ENCODE peak calls at places on chromosomes 12 and 14, in seven cellular contexts. One of them, this sample, is unnamed. For H3K4me1, the result is how much of the 10 kb centered on the place peaks cover.

GRCh38 chr12:8905546-8905945 is 8.8 kb upstream of the PHC1 start:
- DNase-seq in ascending aorta: no peak
- DNase-seq in suprapubic skin: no peak
- DNase-seq in neural progenitor cell: peak
- DNase-seq in left ventricle myocardium inferior: no peak
- DNase-seq in endodermal cell: peak
- DNase-seq in fibroblast of lung: no peak
- DNase-seq in this sample: no peak

GRCh38 chr12:93777249-93777648 is 100.1 kb downstream of the CRADD start:
- DNase-seq in fibroblast of lung: peak
- DNase-seq in left ventricle myocardium inferior: no peak
- DNase-seq in neural progenitor cell: no peak
- DNase-seq in endodermal cell: no peak
- DNase-seq in suprapubic skin: no peak
- DNase-seq in ascending aorta: no peak
- DNase-seq in this sample: no peak

GRCh38 chr14:45201908-45202307 is 51.1 kb downstream of the MIS18BP1 start:
- DNase-seq in ascending aorta: no peak
- DNase-seq in neural progenitor cell: peak
- DNase-seq in suprapubic skin: no peak
- DNase-seq in left ventricle myocardium inferior: no peak
- DNase-seq in fibroblast of lung: peak
- DNase-seq in endodermal cell: peak
- DNase-seq in this sample: no peak

GRCh38 chr14:72745546-72745945 is 148.4 kb downstream of the DPF3 start:
- DNase-seq in suprapubic skin: no peak
- DNase-seq in endodermal cell: no peak
- DNase-seq in left ventricle myocardium inferior: no peak
- DNase-seq in fibroblast of lung: peak
- DNase-seq in ascending aorta: peak
- DNase-seq in neural progenitor cell: no peak
- DNase-seq in this sample: no peak

GRCh38 chr12:88471641-88472040 is 108.6 kb downstream of the KITLG start:
- DNase-seq in fibroblast of lung: peak
- DNase-seq in endodermal cell: no peak
- DNase-seq in ascending aorta: no peak
- DNase-seq in neural progenitor cell: peak
- DNase-seq in suprapubic skin: no peak
- DNase-seq in left ventricle myocardium inferior: no peak
- DNase-seq in this sample: no peak

GRCh38 chr14:31806249-31806648 is 245.0 kb downstream of the NUBPL start:
- DNase-seq in endodermal cell: no peak
- DNase-seq in neural progenitor cell: no peak
- DNase-seq in suprapubic skin: no peak
- DNase-seq in ascending aorta: no peak
- DNase-seq in fibroblast of lung: no peak
- DNase-seq in left ventricle myocardium inferior: no peak
- DNase-seq in this sample: no peak

GRCh38 chr14:84006643-84007137 is 1523.3 kb upstream of the FLRT2 start:
- DNase-seq in endodermal cell: peak
- DNase-seq in neural progenitor cell: peak
- DNase-seq in suprapubic skin: no peak
- DNase-seq in left ventricle myocardium inferior: no peak
- DNase-seq in ascending aorta: no peak
- DNase-seq in fibroblast of lung: no peak
- DNase-seq in this sample: no peak

GRCh38 chr14:36068777-36069534 is 107.6 kb downstream of the PTCSC3 start:
- DNase-seq in endodermal cell: no peak
- DNase-seq in neural progenitor cell: no peak
- DNase-seq in left ventricle myocardium inferior: no peak
- DNase-seq in ascending aorta: no peak
- DNase-seq in suprapubic skin: no peak
- DNase-seq in fibroblast of lung: peak
- DNase-seq in this sample: no peak

GRCh38 chr14:100887728-100888335 is 15.7 kb downstream of the RTL1 start:
- DNase-seq in neural progenitor cell: no peak
- DNase-seq in suprapubic skin: peak
- DNase-seq in fibroblast of lung: peak
- DNase-seq in ascending aorta: no peak
- DNase-seq in endodermal cell: no peak
- DNase-seq in left ventricle myocardium inferior: no peak
- DNase-seq in this sample: no peak

GRCh38 chr12:93145086-93145485 is 216.0 kb upstream of the EEA1 start:
- DNase-seq in ascending aorta: no peak
- DNase-seq in neural progenitor cell: no peak
- DNase-seq in suprapubic skin: no peak
- DNase-seq in endodermal cell: no peak
- DNase-seq in left ventricle myocardium inferior: no peak
- DNase-seq in fibroblast of lung: no peak
- DNase-seq in this sample: no peak

GRCh38 chr12:114812858-114813761 is 129.1 kb upstream of the TBX3 start:
- DNase-seq in ascending aorta: no peak
- DNase-seq in left ventricle myocardium inferior: no peak
- DNase-seq in endodermal cell: peak
- DNase-seq in suprapubic skin: no peak
- DNase-seq in fibroblast of lung: peak
- DNase-seq in neural progenitor cell: peak
- DNase-seq in this sample: no peak

GRCh38 chr12:70741266-70741665 is 104.0 kb upstream of the PTPRB start:
- DNase-seq in left ventricle myocardium inferior: no peak
- DNase-seq in fibroblast of lung: no peak
- DNase-seq in suprapubic skin: no peak
- DNase-seq in endodermal cell: no peak
- DNase-seq in ascending aorta: no peak
- DNase-seq in neural progenitor cell: no peak
- DNase-seq in this sample: no peak

GRCh38 chr14:73633517-73634332 is 11.1 kb upstream of the DNAL1 start:
- DNase-seq in fibroblast of lung: peak
- DNase-seq in endodermal cell: peak
- DNase-seq in neural progenitor cell: peak
- DNase-seq in suprapubic skin: peak
- DNase-seq in left ventricle myocardium inferior: peak
- DNase-seq in ascending aorta: peak
- DNase-seq in this sample: peak

GRCh38 chr12:70560671-70561070 is 76.6 kb downstream of the PTPRB start:
- DNase-seq in left ventricle myocardium inferior: no peak
- DNase-seq in neural progenitor cell: no peak
- DNase-seq in fibroblast of lung: no peak
- DNase-seq in ascending aorta: no peak
- DNase-seq in suprapubic skin: no peak
- DNase-seq in endodermal cell: no peak
- DNase-seq in this sample: no peak

GRCh38 chr12:106246891-106247730 is 709 bp downstream of the CKAP4 start:
- DNase-seq in neural progenitor cell: peak
- DNase-seq in ascending aorta: peak
- DNase-seq in suprapubic skin: peak
- DNase-seq in left ventricle myocardium inferior: peak
- DNase-seq in endodermal cell: peak
- DNase-seq in fibroblast of lung: peak
- DNase-seq in this sample: peak

GRCh38 chr14:47919994-47920393 is 244.6 kb upstream of the MDGA2 start:
- DNase-seq in fibroblast of lung: no peak
- DNase-seq in endodermal cell: no peak
- DNase-seq in left ventricle myocardium inferior: no peak
- DNase-seq in neural progenitor cell: peak
- DNase-seq in ascending aorta: no peak
- DNase-seq in suprapubic skin: peak
- DNase-seq in this sample: no peak

GRCh38 chr12:70459786-70460185 is 93.7 kb downstream of the KCNMB4 start:
- DNase-seq in endodermal cell: no peak
- DNase-seq in neural progenitor cell: no peak
- DNase-seq in ascending aorta: no peak
- DNase-seq in left ventricle myocardium inferior: no peak
- DNase-seq in fibroblast of lung: no peak
- DNase-seq in suprapubic skin: no peak
- DNase-seq in this sample: no peak

GRCh38 chr12:1418144-1418543 is 176.2 kb downstream of the FBXL14 start:
- DNase-seq in fibroblast of lung: no peak
- DNase-seq in suprapubic skin: no peak
- DNase-seq in left ventricle myocardium inferior: no peak
- DNase-seq in endodermal cell: no peak
- DNase-seq in ascending aorta: no peak
- DNase-seq in neural progenitor cell: no peak
- DNase-seq in this sample: no peak

GRCh38 chr12:114692558-114693531 is 8.9 kb upstream of the TBX3 start:
- DNase-seq in fibroblast of lung: no peak
- DNase-seq in neural progenitor cell: peak
- DNase-seq in suprapubic skin: no peak
- DNase-seq in endodermal cell: peak
- DNase-seq in ascending aorta: no peak
- DNase-seq in left ventricle myocardium inferior: no peak
- DNase-seq in this sample: no peak

GRCh38 chr14:64388533-64389243 is 535 bp downstream of the MTHFD1 start:
- DNase-seq in neural progenitor cell: peak
- DNase-seq in left ventricle myocardium inferior: peak
- DNase-seq in ascending aorta: no peak
- DNase-seq in fibroblast of lung: peak
- DNase-seq in endodermal cell: no peak
- DNase-seq in suprapubic skin: peak
- DNase-seq in this sample: peak

GRCh38 chr12:115949675-115950074 is 327.8 kb downstream of the MED13L start:
- DNase-seq in endodermal cell: peak
- DNase-seq in left ventricle myocardium inferior: no peak
- DNase-seq in fibroblast of lung: no peak
- DNase-seq in ascending aorta: no peak
- DNase-seq in neural progenitor cell: no peak
- DNase-seq in suprapubic skin: no peak
- DNase-seq in this sample: no peak

DNA sequence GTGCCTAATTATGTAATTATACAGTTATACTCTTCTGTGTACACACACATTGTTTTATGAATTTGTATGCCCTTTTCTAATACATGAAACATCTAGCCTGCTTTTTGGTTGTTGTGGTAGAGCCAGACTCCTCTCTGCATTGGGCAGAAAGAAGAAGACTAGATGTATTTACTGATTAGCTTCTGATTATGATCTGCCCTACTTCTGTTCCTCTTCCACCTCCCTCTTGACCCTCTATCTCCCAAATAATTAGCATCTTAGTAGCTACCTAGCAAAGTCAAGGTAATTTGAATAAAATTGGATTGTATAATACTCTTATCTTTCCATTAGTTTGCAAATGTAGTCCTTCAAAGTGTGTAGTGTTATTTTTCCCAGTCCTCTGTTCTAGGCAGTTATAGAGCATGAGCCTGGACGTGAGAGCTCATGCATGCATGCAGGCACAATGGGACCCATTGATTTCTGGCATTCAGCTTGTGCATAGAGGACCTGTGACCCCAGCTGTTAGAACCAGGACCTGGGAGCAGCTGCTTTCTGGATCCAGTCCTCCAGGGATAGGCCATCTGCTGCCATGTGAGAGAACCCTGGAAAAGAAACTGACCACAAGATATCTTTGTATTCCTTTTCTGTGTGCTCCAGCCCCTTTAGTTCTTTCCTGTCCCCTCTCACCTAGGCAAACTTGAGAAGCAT is 76.7 kb downstream of the SUSD6 start:
- DNase-seq in endodermal cell: no peak
- DNase-seq in neural progenitor cell: no peak
- DNase-seq in left ventricle myocardium inferior: no peak
- DNase-seq in fibroblast of lung: no peak
- DNase-seq in suprapubic skin: no peak
- DNase-seq in ascending aorta: no peak
- DNase-seq in this sample: no peak
- H3K4me1 ChIP-seq in endodermal cell: under half
- H3K4me1 ChIP-seq in neural progenitor cell: half or more
- H3K4me1 ChIP-seq in left ventricle myocardium inferior: half or more
- H3K4me1 ChIP-seq in fibroblast of lung: under half
- H3K4me1 ChIP-seq in suprapubic skin: half or more
- H3K4me1 ChIP-seq in ascending aorta: under half
- H3K4me1 ChIP-seq in this sample: half or more

DNA sequence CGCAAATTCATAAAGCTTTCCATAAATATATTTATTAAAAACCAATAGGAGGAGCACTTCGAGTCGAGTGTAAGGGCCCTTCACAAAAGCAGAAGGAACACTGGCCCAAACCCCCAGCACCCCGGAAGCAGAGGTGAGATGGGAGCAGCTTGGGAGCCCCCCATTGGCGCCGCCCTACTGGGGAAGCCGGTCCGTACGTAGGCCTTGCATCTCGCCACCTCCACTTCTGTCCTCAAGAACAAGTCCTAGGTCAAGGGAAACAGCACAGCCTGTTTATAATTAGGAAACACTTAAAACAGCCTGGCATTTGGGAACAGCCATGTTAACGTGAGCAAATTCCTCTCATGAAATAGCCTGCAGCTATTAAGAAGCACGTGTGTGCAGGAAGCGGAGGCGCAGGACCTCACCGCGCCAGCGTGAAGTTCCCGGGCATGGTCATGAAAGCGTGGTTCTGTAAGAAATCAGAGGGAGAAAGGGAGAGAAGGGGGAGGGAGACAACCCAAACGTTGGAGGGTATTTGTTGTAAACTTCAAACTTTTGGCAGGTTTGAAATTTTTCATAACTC is 7.7 kb downstream of the ANKRD9 start:
- DNase-seq in left ventricle myocardium inferior: no peak
- DNase-seq in suprapubic skin: no peak
- DNase-seq in endodermal cell: peak
- DNase-seq in fibroblast of lung: no peak
- DNase-seq in ascending aorta: no peak
- DNase-seq in neural progenitor cell: no peak
- DNase-seq in this sample: no peak
- TF ChIP-seq CTCF in left ventricle myocardium inferior: peak
- TF ChIP-seq CTCF in suprapubic skin: no peak
- TF ChIP-seq CTCF in endodermal cell: peak
- TF ChIP-seq CTCF in fibroblast of lung: no peak
- TF ChIP-seq CTCF in ascending aorta: no peak
- TF ChIP-seq CTCF in neural progenitor cell: peak
- TF ChIP-seq CTCF in this sample: no peak

DNA sequence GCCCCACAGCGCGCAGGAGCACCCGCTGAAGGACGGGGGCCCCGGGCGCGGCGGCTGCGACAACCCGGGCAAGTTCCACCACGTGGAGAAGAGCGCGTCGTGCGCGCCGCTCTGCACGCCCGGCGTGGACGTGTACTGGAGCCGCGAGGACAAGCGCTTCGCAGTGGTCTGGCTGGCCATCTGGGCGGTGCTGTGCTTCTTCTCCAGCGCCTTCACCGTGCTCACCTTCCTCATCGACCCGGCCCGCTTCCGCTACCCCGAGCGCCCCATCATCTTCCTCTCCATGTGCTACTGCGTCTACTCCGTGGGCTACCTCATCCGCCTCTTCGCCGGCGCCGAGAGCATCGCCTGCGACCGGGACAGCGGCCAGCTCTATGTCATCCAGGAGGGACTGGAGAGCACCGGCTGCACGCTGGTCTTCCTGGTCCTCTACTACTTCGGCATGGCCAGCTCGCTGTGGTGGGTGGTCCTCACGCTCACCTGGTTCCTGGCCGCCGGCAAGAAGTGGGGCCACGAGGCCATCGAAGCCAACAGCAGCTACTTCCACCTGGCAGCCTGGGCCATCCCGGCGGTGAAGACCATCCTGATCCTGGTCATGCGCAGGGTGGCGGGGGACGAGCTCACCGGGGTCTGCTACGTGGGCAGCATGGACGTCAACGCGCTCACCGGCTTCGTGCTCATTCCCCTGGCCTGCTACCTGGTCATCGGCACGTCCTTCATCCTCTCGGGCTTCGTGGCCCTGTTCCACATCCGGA is 1.4 kb downstream of the FZD10 start:
- DNase-seq in endodermal cell: peak
- DNase-seq in left ventricle myocardium inferior: no peak
- DNase-seq in suprapubic skin: peak
- DNase-seq in neural progenitor cell: peak
- DNase-seq in fibroblast of lung: no peak
- DNase-seq in ascending aorta: no peak
- DNase-seq in this sample: no peak
- H3K4me3 ChIP-seq in endodermal cell: no peak
- H3K4me3 ChIP-seq in left ventricle myocardium inferior: peak
- H3K4me3 ChIP-seq in suprapubic skin: peak
- H3K4me3 ChIP-seq in neural progenitor cell: no peak
- H3K4me3 ChIP-seq in fibroblast of lung: no peak
- H3K4me3 ChIP-seq in ascending aorta: no peak
- H3K4me3 ChIP-seq in this sample: no peak

GRCh38 chr14:91395998-91396660 is 21.5 kb downstream of the CCDC88C start:
- DNase-seq in neural progenitor cell: no peak
- DNase-seq in left ventricle myocardium inferior: no peak
- DNase-seq in fibroblast of lung: peak
- DNase-seq in suprapubic skin: no peak
- DNase-seq in endodermal cell: peak
- DNase-seq in ascending aorta: no peak
- DNase-seq in this sample: no peak
- H3K4me1 ChIP-seq in neural progenitor cell: half or more
- H3K4me1 ChIP-seq in left ventricle myocardium inferior: under half
- H3K4me1 ChIP-seq in fibroblast of lung: under half
- H3K4me1 ChIP-seq in suprapubic skin: half or more
- H3K4me1 ChIP-seq in endodermal cell: under half
- H3K4me1 ChIP-seq in ascending aorta: under half
- H3K4me1 ChIP-seq in this sample: half or more

This sample was measured in spleen.